ENCODE peak calls at places on chromosomes 12 and 14, in nine cellular contexts. P is suprapubic skin, C is testis, D is breast epithelium, N is Peyer's patch, G is tibial nerve, E is IMR-90, Y is K562, I is ovary. B is an unnamed sample.

GRCh38 chr12:43812926-43813325 is 6.8 kb upstream of the TWF1 start:
- DNase-seq in D (no peak), Y (no peak), I (no peak), G (no peak), C (no peak), E (peak), P (no peak), N (no peak), B (no peak)

GRCh38 chr12:31591308-31591901 is 469 bp upstream of the DENND5B start:
- DNase-seq in Y (peak), I (no peak), N (peak), D (no peak), P (no peak), C (peak), G (no peak), E (no peak), B (peak)

GRCh38 chr12:69688496-69689427 is 10.3 kb downstream of the BEST3 start:
- DNase-seq in E (peak), P (no peak), G (no peak), N (peak), I (peak), Y (peak), D (peak), C (peak), B (no peak)

GRCh38 chr12:1808798-1809480 is 11.4 kb upstream of the LRTM2 start:
- DNase-seq in G (no peak), I (no peak), N (no peak), P (no peak), D (no peak), E (no peak), C (no peak), Y (no peak), B (no peak)

GRCh38 chr12:22491034-22491433 is 53.3 kb downstream of the C2CD5 start:
- DNase-seq in P (no peak), C (no peak), N (no peak), Y (no peak), D (no peak), G (no peak), E (no peak), I (no peak), B (no peak)

GRCh38 chr14:68248481-68249255 is 429.1 kb downstream of the RAD51B start:
- DNase-seq in E (peak), N (no peak), I (no peak), D (no peak), P (no peak), C (no peak), Y (no peak), G (no peak), B (peak)

GRCh38 chr12:113766880-113767878 is 198.9 kb downstream of the RBM19 start:
- DNase-seq in G (no peak), P (no peak), N (no peak), E (peak), C (no peak), I (no peak), D (no peak), Y (no peak), B (no peak)

GRCh38 chr12:51862947-51863346 is 14.4 kb upstream of the FIGNL2 start:
- DNase-seq in N (no peak), P (no peak), I (no peak), C (no peak), D (no peak), E (no peak), Y (no peak), G (no peak), B (no peak)

GRCh38 chr12:40253936-40254335 is 29.1 kb downstream of the LRRK2 start:
- DNase-seq in Y (no peak), D (no peak), P (no peak), E (peak), C (no peak), I (no peak), N (no peak), G (no peak), B (no peak)

GRCh38 chr12:6962285-6963015 is 8.0 kb downstream of the PHB2 start:
- DNase-seq in E (no peak), C (no peak), P (no peak), D (no peak), I (peak), G (no peak), N (peak), Y (peak), B (peak)

GRCh38 chr12:50991296-50991695 is 34.9 kb downstream of the SLC11A2 start:
- DNase-seq in C (no peak), Y (no peak), G (no peak), D (no peak), P (no peak), E (no peak), I (no peak), N (no peak), B (no peak)

GRCh38 chr12:30047499-30048262 is 263.9 kb upstream of the TMTC1 start:
- DNase-seq in E (peak), G (no peak), D (no peak), N (no peak), I (no peak), P (no peak), C (no peak), Y (no peak), B (no peak)

GRCh38 chr14:104876251-104876699 is 11.2 kb downstream of the CEP170B start:
- DNase-seq in Y (peak), D (no peak), N (no peak), I (no peak), P (no peak), G (no peak), E (peak), C (peak), B (peak)

GRCh38 chr14:50060871-50061663 is 55.3 kb downstream of the VCPKMT start:
- DNase-seq in G (no peak), I (peak), P (no peak), D (peak), C (peak), Y (peak), N (peak), E (peak), B (no peak)

GRCh38 chr12:115489253-115489652 is 788.2 kb downstream of the MED13L start:
- DNase-seq in G (no peak), N (no peak), D (no peak), E (no peak), P (no peak), Y (no peak), I (no peak), C (no peak), B (no peak)

GRCh38 chr12:71955946-71956345 is 17.3 kb downstream of the TPH2 start:
- DNase-seq in C (no peak), I (no peak), G (no peak), Y (no peak), E (peak), D (no peak), P (no peak), N (no peak), B (no peak)

GRCh38 chr14:40053396-40053795 is 621.2 kb upstream of the FBXO33 start:
- DNase-seq in N (no peak), E (no peak), I (no peak), D (no peak), C (no peak), P (no peak), G (no peak), Y (no peak), B (no peak)

GRCh38 chr12:53336137-53336785 is at the start of gene SP7:
- DNase-seq in D (no peak), P (no peak), I (no peak), C (no peak), G (no peak), E (no peak), N (no peak), Y (no peak), B (no peak)

GRCh38 chr14:34059925-34060746 is 109.3 kb upstream of the EGLN3 start:
- DNase-seq in N (peak), P (peak), G (peak), D (peak), C (peak), Y (peak), I (peak), E (peak), B (peak)
- TF ChIP-seq POLR2A in N (peak), P (no peak), G (no peak), D (no peak), C (no peak), Y (peak), I (no peak), E (no peak), B (no peak)

GRCh38 chr12:132354211-132354981 is 25.0 kb upstream of the GALNT9 start:
- DNase-seq in I (no peak), C (no peak), E (no peak), D (no peak), P (no peak), N (no peak), Y (no peak), G (no peak), B (no peak)
- H3K4me3 ChIP-seq in I (no peak), C (no peak), E (no peak), D (no peak), P (no peak), N (no peak), Y (no peak), G (no peak), B (no peak)

DNA sequence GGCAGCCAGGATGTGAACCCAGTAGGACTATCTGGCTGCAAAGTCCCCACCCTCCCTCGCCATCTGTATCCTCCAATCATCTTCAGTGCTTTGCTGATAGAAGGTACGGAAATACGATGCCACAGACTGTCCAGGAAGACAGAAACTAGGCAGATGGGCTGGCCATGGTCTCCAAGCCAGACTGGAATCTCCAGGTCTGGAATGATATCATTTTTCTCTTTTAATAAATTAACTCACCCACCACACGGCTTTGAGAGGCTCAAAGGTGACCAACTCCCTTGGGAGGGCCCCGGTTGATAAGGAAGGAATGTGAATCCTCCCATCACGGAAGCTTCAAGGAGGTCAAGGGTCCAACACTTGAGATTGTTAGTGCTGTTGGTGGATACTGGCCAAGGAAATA is 16.3 kb upstream of the BDKRB1 start:
- DNase-seq in D (no peak), E (no peak), I (no peak), P (no peak), G (no peak), Y (no peak), C (no peak), N (peak), B (no peak)
- TF ChIP-seq POLR2A in D (no peak), E (no peak), I (no peak), P (no peak), G (no peak), Y (no peak), C (no peak), N (no peak), B (no peak)

GRCh38 chr12:48105321-48105866 is 485 bp downstream of the SENP1 start:
- DNase-seq in P (no peak), I (no peak), D (no peak), E (peak), G (no peak), C (no peak), N (no peak), Y (no peak), B (no peak)
- H3K4me3 ChIP-seq in P (peak), I (peak), D (peak), E (peak), G (peak), C (peak), N (peak), Y (peak), B (peak)

GRCh38 chr12:55845785-55846496 is 3.2 kb upstream of the MMP19 start:
- DNase-seq in N (no peak), G (no peak), Y (no peak), E (no peak), C (no peak), D (no peak), I (no peak), P (peak), B (no peak)

GRCh38 chr12:55847033-55847432 is 4.3 kb upstream of the MMP19 start:
- DNase-seq in D (no peak), G (no peak), E (peak), Y (no peak), C (no peak), P (no peak), I (peak), N (no peak), B (no peak)

GRCh38 chr12:55849616-55850015 is 6.9 kb upstream of the MMP19 start:
- DNase-seq in P (no peak), E (no peak), Y (no peak), I (peak), N (no peak), C (no peak), D (no peak), G (no peak), B (no peak)

GRCh38 chr12:55845349-55845748 is 2.6 kb upstream of the MMP19 start:
- DNase-seq in E (no peak), C (no peak), Y (no peak), I (no peak), G (no peak), D (no peak), N (no peak), P (peak), B (no peak)

GRCh38 chr12:55847603-55848329 is 5.0 kb upstream of the MMP19 start:
- DNase-seq in I (peak), N (peak), G (peak), C (peak), E (peak), P (peak), Y (peak), D (peak), B (peak)
- TF ChIP-seq POLR2A in I (peak), N (no peak), G (peak), C (no peak), E (peak), P (no peak), Y (no peak), D (no peak), B (no peak)

GRCh38 chr12:77010637-77011548 is 54.5 kb downstream of the E2F7 start:
- DNase-seq in N (peak), I (peak), D (peak), G (peak), E (peak), P (peak), C (peak), Y (peak), B (peak)
- H3K4me3 ChIP-seq in N (no peak), I (no peak), D (no peak), G (no peak), E (no peak), P (no peak), C (no peak), Y (no peak), B (no peak)

DNA sequence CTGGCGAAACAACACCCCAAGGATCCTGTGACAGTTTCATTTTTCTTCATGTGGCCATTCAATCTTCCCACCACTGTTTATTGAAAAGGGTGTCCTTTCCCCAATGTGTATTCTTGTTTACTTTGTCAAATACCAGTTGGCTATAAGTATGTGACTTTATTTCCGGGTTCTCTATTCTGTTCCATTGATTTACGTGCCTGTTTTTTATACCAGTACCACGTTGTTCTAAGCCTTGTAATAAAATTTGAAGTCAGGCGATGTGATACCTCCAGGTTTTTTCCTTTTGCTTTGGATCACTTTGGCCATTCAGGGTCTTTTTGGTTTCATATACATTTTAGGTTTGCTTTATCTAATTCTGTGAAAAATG is 9.1 kb upstream of the MGAT4C start:
- DNase-seq in C (no peak), Y (no peak), G (no peak), N (no peak), D (no peak), E (no peak), P (no peak), I (no peak), B (no peak)
- TF ChIP-seq POLR2A in C (no peak), Y (no peak), G (no peak), N (no peak), D (no peak), E (no peak), P (no peak), I (no peak), B (no peak)

DNA sequence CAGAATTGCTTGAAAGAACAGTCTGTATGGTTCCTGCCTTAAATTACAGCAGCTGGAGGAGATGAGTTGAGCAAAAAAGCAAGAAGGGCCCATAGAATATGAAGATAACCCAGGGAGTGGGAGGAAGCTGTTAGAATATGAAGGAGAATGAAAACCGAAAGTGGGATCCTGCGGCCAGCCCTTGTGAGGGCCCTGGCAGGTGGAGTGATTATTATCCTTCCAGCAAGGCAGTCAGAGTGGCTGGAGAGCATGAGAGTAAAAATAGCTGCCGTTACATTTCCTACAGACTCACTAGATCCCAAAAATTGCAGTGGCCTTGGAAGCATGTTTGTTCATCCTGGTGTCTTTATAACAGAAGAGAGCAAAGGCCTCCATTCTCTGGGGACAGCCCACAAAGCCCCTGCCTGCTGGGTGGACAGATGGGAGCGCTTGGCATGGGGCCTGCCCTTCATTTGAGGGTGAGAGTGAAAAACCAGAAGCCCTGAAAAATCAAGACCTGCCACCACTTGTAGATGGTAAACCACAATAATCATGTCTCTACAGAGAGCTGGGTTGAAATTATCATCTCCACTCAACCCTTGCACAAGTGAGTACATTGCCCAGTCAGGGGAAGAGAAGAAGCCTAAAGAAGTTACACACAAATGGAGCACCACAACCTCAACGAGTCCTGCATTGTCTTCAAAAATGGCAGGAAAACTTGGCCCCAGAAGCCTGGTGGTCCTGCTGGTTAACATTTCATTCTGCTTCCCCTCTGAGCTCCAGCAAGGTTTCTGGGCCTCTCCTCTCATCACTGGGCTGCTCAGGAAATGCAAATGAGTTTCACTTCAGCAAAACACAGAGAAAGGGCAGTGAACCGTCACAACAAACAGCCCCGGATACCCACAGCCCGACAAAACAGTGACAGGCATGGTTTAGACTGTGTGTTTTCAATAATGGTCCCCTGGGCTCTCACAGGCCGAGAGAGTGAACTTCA is 20.5 kb downstream of the ZDHHC22 start:
- DNase-seq in I (peak), C (peak), N (peak), P (no peak), E (no peak), Y (no peak), D (no peak), G (no peak), B (peak)
- H3K4me3 ChIP-seq in I (no peak), C (no peak), N (no peak), P (no peak), E (no peak), Y (no peak), D (no peak), G (no peak), B (no peak)

GRCh38 chr12:11753151-11753501 is 103.7 kb downstream of the ETV6 start:
- DNase-seq in P (no peak), E (no peak), D (no peak), C (no peak), Y (no peak), N (peak), G (no peak), I (no peak), B (no peak)
- TF ChIP-seq POLR2A in P (no peak), E (no peak), D (no peak), C (no peak), Y (no peak), N (no peak), G (no peak), I (no peak), B (no peak)

DNA sequence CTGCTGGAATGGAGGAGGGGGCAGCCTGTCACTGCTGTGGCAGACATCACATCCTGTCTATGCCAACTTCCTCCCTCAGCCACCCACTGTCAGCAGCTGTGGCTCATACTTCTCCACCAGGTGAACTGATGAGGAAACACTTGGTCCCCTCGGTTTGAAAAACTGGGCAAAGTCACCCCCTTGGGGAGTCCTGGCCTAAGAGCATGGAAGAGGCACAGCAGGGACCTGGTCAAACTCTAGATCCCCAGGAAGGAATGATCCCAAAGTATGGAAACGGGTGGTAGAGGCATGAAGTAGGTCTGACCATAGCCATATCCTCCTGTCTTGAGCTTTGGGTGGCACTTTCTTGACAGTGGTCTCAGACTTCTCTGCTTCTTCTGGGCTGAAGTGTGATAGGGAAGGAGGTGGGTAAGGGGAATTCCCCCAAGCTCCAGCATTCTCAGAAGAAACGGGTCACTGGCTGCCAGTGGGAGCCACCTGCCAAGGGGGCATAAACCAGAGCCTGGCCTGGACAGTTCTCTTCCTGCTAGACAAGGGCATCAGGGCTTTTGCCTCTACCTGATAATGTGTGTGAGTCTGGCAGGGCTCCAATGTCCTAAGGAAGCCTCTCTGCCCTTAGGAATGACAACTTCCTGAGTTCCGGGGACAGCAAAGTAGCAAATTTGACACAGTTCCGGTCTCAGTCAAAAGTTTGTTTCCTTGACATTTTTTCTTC is 36.0 kb downstream of the FMNL3 start:
- DNase-seq in G (no peak), Y (no peak), E (no peak), P (no peak), N (peak), C (peak), D (no peak), I (peak), B (peak)
- H3K4me3 ChIP-seq in G (no peak), Y (no peak), E (no peak), P (no peak), N (no peak), C (no peak), D (no peak), I (no peak), B (no peak)